ENCODE peak calls at places on chromosomes 6 and 20, in six cellular contexts. M is WTC11; L is NCI-H2171 treated with DMSO at 0.1 percent for 48 hours; X is neuronal stem cell; J is glutamatergic neuron; W is effector memory CD8-positive, alpha-beta T cell. Q is an unnamed sample.

GRCh38 chr6:139550361-139550760 is 175.9 kb upstream of the CITED2 start:
- DNase-seq in W (no peak), X (no peak), L (peak), M (no peak), J (no peak), Q (no peak)

GRCh38 chr6:157667211-157668033 is 155.6 kb upstream of the SNX9 start:
- DNase-seq in L (peak), M (peak), J (peak), W (peak), X (peak), Q (peak)

GRCh38 chr6:54916858-54917257 is 70.3 kb downstream of the FAM83B start:
- DNase-seq in L (no peak), W (no peak), M (no peak), X (no peak), J (no peak), Q (no peak)

GRCh38 chr6:113433506-113433991 is 423.6 kb upstream of the MARCKS start:
- DNase-seq in J (no peak), W (no peak), L (no peak), M (no peak), X (no peak), Q (no peak)

GRCh38 chr6:32905078-32905477 is 35.8 kb downstream of the HLA-DMB start:
- DNase-seq in L (no peak), M (no peak), W (no peak), J (no peak), X (no peak), Q (no peak)

GRCh38 chr6:143745160-143746133 is 67.7 kb downstream of the PHACTR2 start:
- DNase-seq in W (no peak), L (peak), X (peak), J (peak), M (peak), Q (no peak)

GRCh38 chr20:17542993-17543412 is 11.8 kb upstream of the BFSP1 start:
- DNase-seq in J (no peak), X (no peak), L (no peak), W (no peak), M (no peak), Q (no peak)

GRCh38 chr20:49510562-49511117 is 28.2 kb upstream of the KCNB1 start:
- DNase-seq in J (no peak), L (no peak), M (no peak), W (no peak), X (no peak), Q (no peak)

GRCh38 chr20:60715172-60715571 is 536.9 kb upstream of the CDH4 start:
- DNase-seq in L (no peak), J (no peak), X (no peak), W (no peak), M (peak), Q (peak)

GRCh38 chr6:73264446-73264845 is 1.4 kb upstream of the KHDC1 start:
- DNase-seq in M (no peak), L (no peak), X (no peak), W (no peak), J (no peak), Q (no peak)

GRCh38 chr6:70124882-70125535 is 177.9 kb downstream of the COL9A1 start:
- DNase-seq in M (no peak), J (no peak), L (no peak), X (no peak), W (no peak), Q (no peak)

GRCh38 chr6:27020553-27020880 is 227.0 kb upstream of the PRSS16 start:
- DNase-seq in X (no peak), L (no peak), M (no peak), W (no peak), J (no peak), Q (no peak)

GRCh38 chr20:49636447-49636846 is 68.5 kb upstream of the PTGIS start:
- DNase-seq in W (no peak), J (no peak), X (no peak), M (no peak), L (no peak), Q (no peak)

GRCh38 chr6:56547687-56548086 is 95.0 kb downstream of the DST start:
- DNase-seq in L (no peak), W (no peak), M (no peak), X (no peak), J (no peak), Q (no peak)

Q was measured in D341Med.